ENCODE peak calls at places on chromosomes 4 and X, in ten cellular contexts. X, D, W, Q, A, G, Y, I, E and H are unnamed samples.
A peak's percentile ranks its signal among the peaks of the same experiment; 100 is the strongest.

GRCh38 chr4:82372502-82372873 is 1.3 kb downstream of the HNRNPD start:
- DNase-seq in X (no peak), D (peak; percentile 63), W (no peak), Q (peak; percentile 9), A (no peak), G (no peak), Y (peak; percentile 29), I (no peak), E (peak; percentile 2), H (peak; percentile 38)

GRCh38 chr4:69760455-69760854 is at the start of gene SULT1B1:
- DNase-seq in X (no peak), D (peak; percentile 84), W (no peak), Q (no peak), A (no peak), G (peak; percentile 70), Y (peak; percentile 61), I (no peak), E (no peak), H (no peak)

GRCh38 chr4:40718571-40718970 is 31.2 kb upstream of the NSUN7 start:
- DNase-seq in X (no peak), D (no peak), W (no peak), Q (no peak), A (peak; percentile 37), G (no peak), Y (no peak), I (no peak), E (no peak), H (peak; percentile 79)

GRCh38 chr4:13432453-13432852 is 51.7 kb downstream of the RAB28 start:
- DNase-seq in X (no peak), D (no peak), W (no peak), Q (no peak), A (no peak), G (no peak), Y (no peak), I (no peak), E (no peak), H (no peak)

GRCh38 chrX:38959736-38960534 is 158.7 kb downstream of the MID1IP1 start:
- DNase-seq in X (no peak), D (no peak), W (no peak), Q (no peak), A (no peak), G (no peak), Y (no peak), I (no peak), E (no peak), H (no peak)

GRCh38 chr4:140255467-140255866 is 101.5 kb upstream of the MAML3 start:
- DNase-seq in X (no peak), D (no peak), W (no peak), Q (no peak), A (no peak), G (no peak), Y (no peak), I (no peak), E (no peak), H (no peak)

GRCh38 chr4:92969650-92970370 is 666.0 kb downstream of the GRID2 start:
- DNase-seq in X (no peak), D (no peak), W (no peak), Q (no peak), A (no peak), G (peak; percentile 61), Y (no peak), I (peak; percentile 78), E (no peak), H (no peak)

GRCh38 chr4:84594724-84595123 is 11.8 kb downstream of the CDS1 start:
- DNase-seq in X (no peak), D (no peak), W (no peak), Q (no peak), A (no peak), G (no peak), Y (no peak), I (no peak), E (no peak), H (no peak)

GRCh38 chr4:111806331-111806730 is 338.9 kb upstream of the FAM241A start:
- DNase-seq in X (no peak), D (no peak), W (no peak), Q (peak; percentile 58), A (no peak), G (no peak), Y (no peak), I (peak; percentile 3), E (no peak), H (no peak)

GRCh38 chrX:13897571-13897970 is 80.7 kb upstream of the GPM6B start:
- DNase-seq in X (no peak), D (no peak), W (no peak), Q (no peak), A (no peak), G (no peak), Y (no peak), I (no peak), E (no peak), H (no peak)

GRCh38 chr4:108135549-108136209 is 33.1 kb downstream of the LEF1 start:
- DNase-seq in X (no peak), D (no peak), W (no peak), Q (no peak), A (no peak), G (no peak), Y (no peak), I (peak; percentile 53), E (no peak), H (peak; percentile 51)

GRCh38 chr4:124230268-124230667 is 482.3 kb downstream of the ANKRD50 start:
- DNase-seq in X (no peak), D (no peak), W (no peak), Q (no peak), A (no peak), G (no peak), Y (no peak), I (no peak), E (no peak), H (no peak)

GRCh38 chr4:13902141-13902540 is 274.6 kb upstream of the BOD1L1 start:
- DNase-seq in X (no peak), D (no peak), W (no peak), Q (no peak), A (no peak), G (no peak), Y (no peak), I (no peak), E (no peak), H (no peak)

GRCh38 chr4:161664740-161665139 is 499.1 kb downstream of the FSTL5 start:
- DNase-seq in X (no peak), D (no peak), W (no peak), Q (no peak), A (no peak), G (no peak), Y (no peak), I (no peak), E (no peak), H (no peak)

GRCh38 chr4:3313556-3314228 is 20.9 kb downstream of the RGS12 start:
- DNase-seq in X (peak; percentile 54), D (no peak), W (no peak), Q (no peak), A (no peak), G (no peak), Y (no peak), I (no peak), E (no peak), H (no peak)

GRCh38 chr4:87425711-87426110 is 3.3 kb downstream of the NUDT9 start:
- DNase-seq in X (no peak), D (no peak), W (no peak), Q (no peak), A (no peak), G (no peak), Y (no peak), I (no peak), E (no peak), H (no peak)

GRCh38 chr4:128812360-128812958 is 3.0 kb downstream of the JADE1 start:
- DNase-seq in X (peak; percentile 63), D (peak; percentile 63), W (no peak), Q (peak; percentile 59), A (peak; percentile 14), G (no peak), Y (peak; percentile 77), I (peak; percentile 59), E (no peak), H (peak; percentile 19)

GRCh38 chrX:139889760-139890159 is 43.1 kb downstream of the ATP11C start:
- DNase-seq in X (no peak), D (no peak), W (no peak), Q (no peak), A (no peak), G (no peak), Y (peak; percentile 32), I (peak; percentile 26), E (no peak), H (no peak)

GRCh38 chr4:76449824-76450223 is 14.8 kb downstream of the SHROOM3 start:
- DNase-seq in X (no peak), D (no peak), W (no peak), Q (no peak), A (no peak), G (no peak), Y (no peak), I (no peak), E (no peak), H (no peak)

GRCh38 chr4:151719045-151719743 is 41.6 kb downstream of the GATB start:
- DNase-seq in X (no peak), D (no peak), W (peak; percentile 30), Q (no peak), A (no peak), G (no peak), Y (no peak), I (no peak), E (peak; percentile 23), H (no peak)

GRCh38 chr4:13483142-13484044 is 747 bp downstream of the RAB28 start:
- DNase-seq in X (peak; percentile 75), D (peak; percentile 23), W (no peak), Q (peak; percentile 51), A (peak; percentile 32), G (peak; percentile 28), Y (peak; percentile 77), I (peak; percentile 27), E (peak; percentile 26), H (peak; percentile 18)

GRCh38 chr4:61193863-61194262 is 6.3 kb upstream of the ADGRL3 start:
- DNase-seq in X (no peak), D (no peak), W (no peak), Q (no peak), A (no peak), G (no peak), Y (no peak), I (no peak), E (no peak), H (no peak)

GRCh38 chr4:7753931-7754465 is 185.7 kb downstream of the AFAP1 start:
- DNase-seq in X (no peak), D (no peak), W (no peak), Q (no peak), A (peak; percentile 28), G (no peak), Y (no peak), I (no peak), E (no peak), H (no peak)

GRCh38 chrX:119757979-119758681 is at the start of gene SOWAHD:
- DNase-seq in X (no peak), D (peak; percentile 18), W (peak; percentile 34), Q (peak; percentile 23), A (peak; percentile 17), G (no peak), Y (peak; percentile 3), I (peak; percentile 20), E (no peak), H (peak; percentile 48)

GRCh38 chr4:142547974-142548373 is 298.1 kb downstream of the INPP4B start:
- DNase-seq in X (no peak), D (no peak), W (no peak), Q (no peak), A (no peak), G (no peak), Y (no peak), I (peak; percentile 15), E (no peak), H (no peak)

GRCh38 chr4:166625018-166625637 is 609.2 kb downstream of the SPOCK3 start:
- DNase-seq in X (no peak), D (no peak), W (no peak), Q (no peak), A (no peak), G (no peak), Y (no peak), I (no peak), E (no peak), H (no peak)

GRCh38 chrX:98627645-98628044 is 1743.9 kb downstream of the RPA4 start:
- DNase-seq in X (no peak), D (no peak), W (no peak), Q (no peak), A (no peak), G (no peak), Y (no peak), I (no peak), E (no peak), H (no peak)

GRCh38 chr4:141410839-141411238 is 190.1 kb downstream of the ZNF330 start:
- DNase-seq in X (no peak), D (no peak), W (no peak), Q (no peak), A (no peak), G (peak; percentile 44), Y (no peak), I (no peak), E (no peak), H (no peak)